ENCODE peak calls at places on chromosomes 3 and 15, in four cellular contexts. Z is H1, U is K562, R is GM12878. O is an unnamed sample.
A peak's percentile ranks its signal among the peaks of the same experiment; 100 is the strongest.

GRCh38 chr15:22262613-22263020 is 182.3 kb downstream of the OR4M2 start:
- DNase-seq in R (no peak), U (no peak), Z (no peak), O (no peak)

GRCh38 chr3:105385179-105385578 is 18.5 kb downstream of the ALCAM start:
- DNase-seq in Z (no peak), U (no peak), R (no peak), O (no peak)

GRCh38 chr15:67164401-67164791 is 90.1 kb downstream of the AAGAB start:
- DNase-seq in Z (no peak), U (no peak), R (no peak), O (no peak)

GRCh38 chr3:31321620-31322019 is 211.1 kb upstream of the STT3B start:
- DNase-seq in R (no peak), Z (no peak), U (no peak), O (no peak)

GRCh38 chr3:107985496-107985895 is 105.3 kb downstream of the CD47 start:
- DNase-seq in U (no peak), Z (no peak), R (peak; percentile 13), O (no peak)

GRCh38 chr15:66094331-66094730 is 159.2 kb downstream of the MEGF11 start:
- DNase-seq in Z (no peak), R (no peak), U (no peak), O (no peak)

GRCh38 chr3:31704156-31704555 is 171.4 kb downstream of the STT3B start:
- DNase-seq in R (no peak), U (no peak), Z (no peak), O (no peak)

GRCh38 chr3:175836622-175837021 is 977.5 kb downstream of the NAALADL2 start:
- DNase-seq in Z (no peak), U (no peak), R (no peak), O (no peak)

GRCh38 chr3:54071596-54071995 is 50.8 kb upstream of the CACNA2D3 start:
- DNase-seq in Z (no peak), R (no peak), U (no peak), O (no peak)

GRCh38 chr3:114626751-114627150 is 332.9 kb downstream of the TIGIT start:
- DNase-seq in Z (no peak), U (no peak), R (no peak), O (no peak)

GRCh38 chr3:59771760-59772159 is 721.9 kb upstream of the CFAP20DC start:
- DNase-seq in U (no peak), R (no peak), Z (no peak), O (no peak)

GRCh38 chr3:131658115-131658514 is 155.3 kb upstream of the MRPL3 start:
- DNase-seq in Z (no peak), R (no peak), U (no peak), O (no peak)

GRCh38 chr15:33638439-33638838 is 327.7 kb downstream of the RYR3 start:
- DNase-seq in R (no peak), Z (no peak), U (no peak), O (no peak)

GRCh38 chr3:171173732-171174131 is 147.2 kb upstream of the SLC2A2 start:
- DNase-seq in Z (no peak), R (no peak), U (no peak), O (no peak)

GRCh38 chr3:155130001-155130400 is 49.9 kb downstream of the MME start:
- DNase-seq in U (no peak), Z (no peak), R (no peak), O (no peak)

DNA sequence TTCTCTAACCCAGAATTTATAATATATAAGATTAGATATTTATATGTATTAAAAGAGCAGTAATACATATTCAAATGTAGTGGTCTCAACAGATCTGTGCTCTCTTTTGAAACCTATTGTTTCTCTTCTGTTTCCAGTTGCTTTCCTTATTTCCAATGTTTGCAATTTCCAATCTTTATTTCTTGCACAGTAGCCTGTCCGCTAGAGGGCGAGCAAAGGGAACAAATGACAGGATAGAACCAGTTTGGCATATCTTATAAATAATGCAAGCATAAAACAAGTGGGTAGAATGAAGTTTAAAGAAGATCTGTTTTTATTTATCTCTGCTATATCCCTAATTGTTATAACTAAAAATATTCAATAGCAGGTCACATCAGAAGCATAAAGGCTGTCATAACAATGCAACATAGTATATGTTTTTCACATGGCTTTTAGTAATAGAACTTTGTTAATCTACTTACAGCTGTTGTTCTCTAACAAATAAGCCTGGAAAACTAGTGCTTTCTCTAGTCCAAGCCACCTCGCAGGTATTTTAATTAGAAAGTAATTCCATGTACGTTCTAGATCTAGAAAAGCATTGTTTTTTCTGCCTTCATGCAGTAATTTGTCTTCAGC is 15.1 kb upstream of the TCAIM start:
- DNase-seq in Z (peak; percentile 54), R (no peak), U (peak; percentile 30), O (peak; percentile 46)
- TF ChIP-seq NRF1 in Z (no peak), R (no peak), U (no peak), O (no peak)

GRCh38 chr3:100553618-100554372 is 55.6 kb upstream of the ADGRG7 start:
- DNase-seq in U (no peak), R (no peak), Z (no peak), O (no peak)

GRCh38 chr3:100546020-100546744 is 53.8 kb downstream of the TMEM45A start:
- DNase-seq in U (no peak), Z (no peak), R (no peak), O (no peak)

DNA sequence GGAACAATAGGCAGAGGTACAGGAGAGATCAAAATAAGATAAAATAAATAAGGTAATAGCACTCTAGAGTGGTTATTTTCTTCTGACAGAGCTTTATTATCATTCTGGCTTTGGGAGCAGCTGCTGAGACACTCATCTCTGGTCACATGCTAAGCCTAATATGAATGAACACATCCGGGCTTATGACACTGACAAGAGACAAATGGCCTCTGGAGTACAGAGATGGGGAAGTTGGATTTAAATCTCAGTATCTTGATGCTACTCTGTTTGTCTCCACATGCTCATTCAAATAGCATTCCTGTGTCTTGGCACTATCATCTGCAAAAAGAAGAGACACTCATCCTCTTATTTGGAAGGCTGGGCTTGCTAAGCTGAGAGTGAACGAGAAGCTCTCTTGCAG is 55.6 kb downstream of the TMEM45A start:
- DNase-seq in U (no peak), Z (no peak), R (no peak), O (peak; percentile 34)
- TF ChIP-seq NRF1 in U (no peak), Z (no peak), R (no peak), O (no peak)

DNA sequence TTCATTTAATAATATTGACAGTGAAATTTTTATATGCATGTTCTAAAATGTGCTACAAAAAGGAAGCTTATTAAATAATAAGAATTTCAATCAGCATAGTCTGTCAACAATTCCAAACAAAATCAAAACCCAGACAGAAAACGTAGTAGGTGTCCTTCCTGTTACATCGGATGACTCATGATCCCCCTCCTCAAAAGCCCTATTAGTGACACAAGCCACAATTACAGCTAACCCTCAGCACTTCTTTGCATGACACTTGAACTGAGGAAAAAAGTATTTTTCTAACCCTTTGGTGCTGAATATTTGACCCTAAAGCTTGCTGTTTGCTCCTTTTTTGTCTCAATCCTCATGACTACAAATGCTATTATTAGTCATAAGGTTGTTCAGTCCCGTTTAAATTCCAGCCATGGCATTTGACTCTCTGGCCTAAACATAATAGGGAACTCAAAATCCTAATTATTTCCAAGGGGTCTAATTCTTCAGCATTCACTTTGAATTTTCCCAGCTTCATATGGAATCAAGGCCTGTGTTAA is 78.1 kb downstream of the COL8A1 start:
- DNase-seq in R (no peak), Z (no peak), U (no peak), O (no peak)
- TF ChIP-seq NRF1 in R (no peak), Z (no peak), U (no peak), O (no peak)

DNA sequence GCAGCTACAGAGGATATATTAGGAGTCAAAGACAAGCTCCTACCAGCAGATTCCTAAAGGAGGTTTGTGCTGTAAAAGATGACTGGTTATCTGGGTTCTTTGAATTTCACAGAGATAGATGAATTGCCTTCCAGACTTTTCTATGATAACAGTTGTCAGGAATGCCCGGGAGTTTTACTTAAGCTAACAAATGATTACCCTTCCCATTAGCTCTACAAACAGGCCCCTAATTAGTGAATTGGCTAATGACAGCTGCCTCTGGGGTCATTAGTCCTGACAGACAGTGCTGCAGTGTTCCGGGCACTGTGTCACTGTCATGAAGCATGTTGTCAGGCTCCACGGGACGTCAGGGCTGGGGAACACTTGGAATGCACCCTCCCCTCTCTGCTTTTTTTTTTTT is 48.8 kb upstream of the PLXNA1 start:
- DNase-seq in Z (no peak), R (no peak), U (no peak), O (peak; percentile 55)
- TF ChIP-seq NRF1 in Z (no peak), R (no peak), U (no peak), O (no peak)